ENCODE peak calls at places on chromosomes 2 and 18, in four cellular contexts. M is GM13977, I is neural crest cell, G is heart right ventricle. E is an unnamed sample.

GRCh38 chr2:36762764-36763490 is 66.4 kb downstream of the VIT start:
- DNase-seq in M (no peak), I (no peak), G (no peak), E (no peak)

GRCh38 chr18:76847926-76848325 is 25.6 kb downstream of the ZNF236 start:
- DNase-seq in M (no peak), I (no peak), G (no peak), E (no peak)

GRCh38 chr2:20622731-20623130 is 28.2 kb downstream of the HS1BP3 start:
- DNase-seq in M (no peak), I (no peak), G (peak; percentile 86), E (peak; percentile 71)

GRCh38 chr2:45404807-45405297 is 206.2 kb downstream of the SRBD1 start:
- DNase-seq in M (no peak), I (no peak), G (peak; percentile 10), E (no peak)

GRCh38 chr2:43169091-43169936 is 57.1 kb downstream of the ZFP36L2 start:
- DNase-seq in M (peak; percentile 47), I (no peak), G (no peak), E (no peak)

GRCh38 chr2:118750959-118751565 is 96.4 kb downstream of the EN1 start:
- DNase-seq in M (no peak), I (no peak), G (no peak), E (no peak)

GRCh38 chr2:175490306-175490705 is 308.8 kb upstream of the ATP5MC3 start:
- DNase-seq in M (no peak), I (no peak), G (no peak), E (no peak)

GRCh38 chr18:26818461-26818860 is 47.0 kb downstream of the AQP4 start:
- DNase-seq in M (no peak), I (no peak), G (no peak), E (no peak)

GRCh38 chr2:54895735-54896134 is 154.5 kb downstream of the RTN4 start:
- DNase-seq in M (no peak), I (no peak), G (no peak), E (no peak)

GRCh38 chr2:26399781-26400376 is 1.8 kb upstream of the DRC1 start:
- DNase-seq in M (no peak), I (no peak), G (no peak), E (no peak)

GRCh38 chr2:152552868-152553267 is 164.4 kb downstream of the PRPF40A start:
- DNase-seq in M (no peak), I (no peak), G (no peak), E (no peak)

GRCh38 chr2:71067567-71068217 is 756 bp upstream of the NAGK start:
- DNase-seq in M (no peak), I (no peak), G (no peak), E (peak; percentile 58)

GRCh38 chr2:152426801-152427200 is 91.8 kb downstream of the FMNL2 start:
- DNase-seq in M (no peak), I (no peak), G (no peak), E (no peak)

GRCh38 chr2:104481341-104481740 is 372.6 kb upstream of the POU3F3 start:
- DNase-seq in M (no peak), I (no peak), G (no peak), E (no peak)

GRCh38 chr2:110206056-110206455 is 1.2 kb upstream of the NPHP1 start:
- DNase-seq in M (no peak), I (no peak), G (peak; percentile 33), E (no peak)

GRCh38 chr2:34851804-34852203 is 1252.7 kb upstream of the FAM98A start:
- DNase-seq in M (no peak), I (no peak), G (no peak), E (no peak)

GRCh38 chr2:193868833-193869232 is 1674.1 kb upstream of the TMEFF2 start:
- DNase-seq in M (no peak), I (no peak), G (no peak), E (no peak)

GRCh38 chr2:222248256-222248655 is 50.5 kb downstream of the PAX3 start:
- DNase-seq in M (no peak), I (no peak), G (no peak), E (no peak)

GRCh38 chr2:201070966-201071304 is 536 bp downstream of the HYCC2 start:
- DNase-seq in M (no peak), I (no peak), G (no peak), E (no peak)

GRCh38 chr2:145012806-145013205 is 492.9 kb upstream of the ZEB2 start:
- DNase-seq in M (no peak), I (no peak), G (no peak), E (no peak)

GRCh38 chr18:51425889-51426288 is 228.4 kb upstream of the MEX3C start:
- DNase-seq in M (no peak), I (no peak), G (no peak), E (no peak)

GRCh38 chr18:55328301-55328700 is 259.7 kb downstream of the TCF4 start:
- DNase-seq in M (no peak), I (no peak), G (peak; percentile 29), E (no peak)

GRCh38 chr2:163171786-163172549 is 333.4 kb upstream of the KCNH7 start:
- DNase-seq in M (no peak), I (no peak), G (no peak), E (no peak)

GRCh38 chr2:190267302-190267701 is 52.3 kb downstream of the HIBCH start:
- DNase-seq in M (no peak), I (no peak), G (no peak), E (no peak)

GRCh38 chr18:71597219-71597618 is 946.9 kb downstream of the CBLN2 start:
- DNase-seq in M (no peak), I (no peak), G (no peak), E (no peak)

GRCh38 chr2:23460228-23460627 is 75.2 kb downstream of the KLHL29 start:
- DNase-seq in M (no peak), I (no peak), G (no peak), E (no peak)

GRCh38 chr2:241703128-241703604 is 1.3 kb downstream of the ING5 start:
- DNase-seq in M (peak; percentile 19), I (no peak), G (no peak), E (no peak)

GRCh38 chr2:241702405-241703127 is 727 bp downstream of the ING5 start:
- DNase-seq in M (peak; percentile 95), I (peak; percentile 78), G (peak; percentile 76), E (peak; percentile 94)

GRCh38 chr2:241701155-241701404 is 759 bp upstream of the ING5 start:
- DNase-seq in M (no peak), I (no peak), G (no peak), E (no peak)

GRCh38 chr2:241702155-241702404 is 241 bp downstream of the ING5 start:
- DNase-seq in M (peak; percentile 95), I (no peak), G (no peak), E (no peak)

DNA sequence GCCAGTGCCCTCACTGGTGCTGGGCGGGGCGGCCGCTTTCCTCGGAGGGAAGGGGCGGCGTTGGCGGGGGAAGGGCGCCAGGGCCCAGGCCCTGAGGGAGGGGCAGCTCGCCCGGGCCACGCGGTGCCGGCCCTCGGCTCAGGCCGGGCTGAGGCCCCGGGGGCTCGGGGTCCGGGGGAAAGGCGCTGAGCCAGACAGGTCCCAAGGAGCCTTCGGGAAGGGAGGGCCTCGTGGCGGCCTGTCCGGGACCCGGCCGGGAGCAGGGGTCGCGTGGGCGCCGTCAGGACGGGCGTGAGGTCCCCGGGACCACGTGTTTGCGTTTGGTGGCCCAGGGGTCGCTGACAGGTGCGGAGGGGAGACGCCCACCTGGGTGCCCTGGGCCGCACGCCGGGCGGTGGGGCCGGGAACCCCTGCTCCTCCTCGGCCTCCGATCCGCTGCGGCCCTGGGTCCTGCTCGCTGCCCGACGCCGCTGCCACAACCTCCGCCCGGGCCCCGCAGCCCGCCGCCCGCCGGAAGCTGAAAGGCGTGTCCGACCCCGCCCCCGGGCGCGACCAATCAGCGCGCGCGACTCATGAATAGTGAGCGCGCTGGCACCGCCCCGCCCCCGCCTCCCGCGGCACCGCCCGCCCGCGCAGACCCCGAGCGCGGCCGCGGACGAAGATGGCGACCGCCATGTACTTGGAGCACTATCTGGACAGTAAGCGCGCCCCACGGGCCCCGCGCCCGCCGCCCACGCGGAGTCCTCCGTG is at the start of gene ING5:
- DNase-seq in M (peak; percentile 94), I (peak; percentile 96), G (peak; percentile 95), E (peak; percentile 98)
- TF ChIP-seq CTCF in M (no peak), I (peak; percentile 8), G (peak; percentile 1), E (no peak)

GRCh38 chr2:226358688-226359087 is 440.9 kb downstream of the IRS1 start:
- DNase-seq in M (no peak), I (no peak), G (no peak), E (no peak)
- TF ChIP-seq CTCF in M (no peak), I (no peak), G (no peak), E (no peak)

DNA sequence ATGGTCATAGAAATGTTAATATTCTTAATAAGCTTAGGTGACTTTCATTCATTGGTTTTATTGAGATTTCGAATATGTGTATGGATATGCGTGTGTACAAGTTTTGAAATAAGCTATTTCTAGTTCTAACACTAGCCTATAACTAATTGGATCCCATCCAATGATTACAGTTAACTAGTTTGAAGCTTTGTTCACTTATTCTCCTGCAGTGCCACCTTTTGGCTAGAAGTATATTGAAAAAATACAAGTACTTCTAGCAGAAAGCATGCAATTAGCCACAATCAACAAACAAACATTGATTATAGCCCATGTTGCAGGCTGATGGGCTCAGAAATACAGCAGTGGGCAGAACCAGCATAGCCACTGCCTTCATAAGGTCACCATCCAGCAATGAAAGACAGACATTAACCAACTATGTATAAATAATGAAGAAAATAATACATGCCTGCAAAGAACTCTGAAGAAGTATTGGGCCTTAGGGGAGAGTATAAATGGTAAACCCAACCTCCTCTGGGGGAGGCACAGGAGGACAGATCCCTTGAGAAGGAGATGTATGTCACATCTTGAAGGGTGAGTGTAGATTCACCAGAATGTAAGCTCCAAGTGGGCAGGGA is 5.1 kb upstream of the PIEZO2 start:
- DNase-seq in M (peak; percentile 57), I (no peak), G (no peak), E (no peak)
- TF ChIP-seq CTCF in M (peak; percentile 48), I (peak; percentile 77), G (peak; percentile 60), E (peak; percentile 20)

DNA sequence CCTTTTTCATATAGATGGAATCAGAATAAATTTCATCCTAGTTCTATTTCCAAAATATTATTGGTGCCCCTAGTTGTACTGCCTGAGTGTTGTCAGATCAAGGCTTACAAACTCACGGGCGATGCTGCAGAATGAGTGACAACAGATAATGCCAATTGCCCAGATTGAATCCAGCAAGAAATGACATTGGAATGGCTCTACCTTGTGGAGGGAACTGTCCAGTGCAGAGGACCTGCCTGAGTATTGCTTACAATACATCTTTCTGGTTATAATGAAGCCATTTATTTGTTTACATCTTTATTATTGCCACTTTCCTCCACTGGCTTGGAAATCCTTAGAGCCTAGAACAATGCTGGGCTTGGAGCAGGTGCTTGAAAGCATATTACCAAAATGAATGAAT is 7.8 kb upstream of the IL1R2 start:
- DNase-seq in M (no peak), I (no peak), G (no peak), E (no peak)
- TF ChIP-seq CTCF in M (no peak), I (peak; percentile 48), G (peak; percentile 52), E (no peak)

GRCh38 chr2:120686511-120687168 is 49.0 kb upstream of the GLI2 start:
- DNase-seq in M (no peak), I (no peak), G (no peak), E (peak; percentile 29)
- TF ChIP-seq CTCF in M (peak; percentile 39), I (peak; percentile 54), G (no peak), E (no peak)

GRCh38 chr2:16671760-16672159 is 6.1 kb upstream of the CYRIA start:
- DNase-seq in M (no peak), I (no peak), G (no peak), E (no peak)
- TF ChIP-seq CTCF in M (no peak), I (no peak), G (no peak), E (no peak)

DNA sequence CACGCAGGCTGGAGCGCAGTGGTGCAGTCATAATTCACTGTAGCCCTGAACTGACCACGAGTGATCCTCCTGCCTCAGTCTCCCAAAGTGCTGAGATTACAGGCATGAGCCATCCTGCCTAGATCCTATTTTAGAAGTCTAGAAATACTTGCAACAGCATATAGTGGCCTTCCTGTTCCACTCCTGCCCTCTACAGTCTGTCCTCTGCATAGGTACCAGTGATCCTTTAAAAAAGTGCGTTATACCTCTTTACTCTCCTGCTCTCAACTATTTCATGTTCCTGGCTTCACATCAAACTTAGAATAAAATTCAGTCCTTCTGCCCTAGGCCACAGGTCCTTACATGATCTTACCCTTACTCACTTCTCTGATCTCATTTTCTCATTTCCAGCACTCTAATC is 6.0 kb downstream of the COMMD1 start:
- DNase-seq in M (no peak), I (no peak), G (no peak), E (no peak)
- TF ChIP-seq CTCF in M (peak; percentile 30), I (peak; percentile 32), G (peak; percentile 46), E (no peak)